ENCODE peak calls at places on chromosome 10, in six cellular contexts. One of them, this sample, is unnamed.

GRCh38 chr10:108868881-108869280 is 1054.4 kb downstream of the XPNPEP1 start:
- DNase-seq in activated T-helper 9 cell treated with anti-CD3 and anti-CD28 coated beads, Interleukin-2, amount 50 U/mL, for 16 hours: no peak
- DNase-seq in effector memory CD4-positive, alpha-beta T cell: no peak
- DNase-seq in Right ventricle myocardium inferior: no peak
- DNase-seq in C1 segment of cervical spinal cord: no peak
- DNase-seq in fibroblast of mammary gland: no peak
- DNase-seq in this sample: no peak

GRCh38 chr10:68074404-68074774 is 694 bp downstream of the HERC4 start:
- DNase-seq in C1 segment of cervical spinal cord: no peak
- DNase-seq in effector memory CD4-positive, alpha-beta T cell: no peak
- DNase-seq in fibroblast of mammary gland: no peak
- DNase-seq in activated T-helper 9 cell treated with anti-CD3 and anti-CD28 coated beads, Interleukin-2, amount 50 U/mL, for 16 hours: no peak
- DNase-seq in Right ventricle myocardium inferior: no peak
- DNase-seq in this sample: no peak

GRCh38 chr10:93223336-93223735 is 149.6 kb downstream of the CYP26A1 start:
- DNase-seq in activated T-helper 9 cell treated with anti-CD3 and anti-CD28 coated beads, Interleukin-2, amount 50 U/mL, for 16 hours: no peak
- DNase-seq in Right ventricle myocardium inferior: no peak
- DNase-seq in effector memory CD4-positive, alpha-beta T cell: no peak
- DNase-seq in C1 segment of cervical spinal cord: no peak
- DNase-seq in fibroblast of mammary gland: no peak
- DNase-seq in this sample: no peak

GRCh38 chr10:124476043-124476725 is 14.6 kb downstream of the LHPP start:
- DNase-seq in effector memory CD4-positive, alpha-beta T cell: no peak
- DNase-seq in Right ventricle myocardium inferior: no peak
- DNase-seq in activated T-helper 9 cell treated with anti-CD3 and anti-CD28 coated beads, Interleukin-2, amount 50 U/mL, for 16 hours: no peak
- DNase-seq in C1 segment of cervical spinal cord: no peak
- DNase-seq in fibroblast of mammary gland: no peak
- DNase-seq in this sample: no peak

GRCh38 chr10:18044976-18045720 is 93.4 kb downstream of the SLC39A12 start:
- DNase-seq in Right ventricle myocardium inferior: no peak
- DNase-seq in C1 segment of cervical spinal cord: no peak
- DNase-seq in fibroblast of mammary gland: peak; percentile 63
- DNase-seq in effector memory CD4-positive, alpha-beta T cell: no peak
- DNase-seq in activated T-helper 9 cell treated with anti-CD3 and anti-CD28 coated beads, Interleukin-2, amount 50 U/mL, for 16 hours: no peak
- DNase-seq in this sample: no peak

GRCh38 chr10:129472696-129473555 is 5.9 kb downstream of the MGMT start:
- DNase-seq in C1 segment of cervical spinal cord: no peak
- DNase-seq in fibroblast of mammary gland: no peak
- DNase-seq in Right ventricle myocardium inferior: no peak
- DNase-seq in effector memory CD4-positive, alpha-beta T cell: no peak
- DNase-seq in activated T-helper 9 cell treated with anti-CD3 and anti-CD28 coated beads, Interleukin-2, amount 50 U/mL, for 16 hours: no peak
- DNase-seq in this sample: no peak

GRCh38 chr10:35946556-35946955 is 304.5 kb upstream of the FZD8 start:
- DNase-seq in fibroblast of mammary gland: peak; percentile 25
- DNase-seq in C1 segment of cervical spinal cord: no peak
- DNase-seq in activated T-helper 9 cell treated with anti-CD3 and anti-CD28 coated beads, Interleukin-2, amount 50 U/mL, for 16 hours: no peak
- DNase-seq in Right ventricle myocardium inferior: no peak
- DNase-seq in effector memory CD4-positive, alpha-beta T cell: no peak
- DNase-seq in this sample: no peak

GRCh38 chr10:119401671-119402395 is 140.7 kb downstream of the RGS10 start:
- DNase-seq in C1 segment of cervical spinal cord: no peak
- DNase-seq in activated T-helper 9 cell treated with anti-CD3 and anti-CD28 coated beads, Interleukin-2, amount 50 U/mL, for 16 hours: no peak
- DNase-seq in Right ventricle myocardium inferior: peak; percentile 80
- DNase-seq in effector memory CD4-positive, alpha-beta T cell: no peak
- DNase-seq in fibroblast of mammary gland: peak; percentile 100
- DNase-seq in this sample: no peak

GRCh38 chr10:369441-370221 is 234.4 kb downstream of the ZMYND11 start:
- DNase-seq in activated T-helper 9 cell treated with anti-CD3 and anti-CD28 coated beads, Interleukin-2, amount 50 U/mL, for 16 hours: no peak
- DNase-seq in Right ventricle myocardium inferior: no peak
- DNase-seq in effector memory CD4-positive, alpha-beta T cell: no peak
- DNase-seq in fibroblast of mammary gland: peak; percentile 64
- DNase-seq in C1 segment of cervical spinal cord: no peak
- DNase-seq in this sample: no peak

GRCh38 chr10:121928528-121928884 is 675 bp upstream of the ATE1 start:
- DNase-seq in effector memory CD4-positive, alpha-beta T cell: no peak
- DNase-seq in activated T-helper 9 cell treated with anti-CD3 and anti-CD28 coated beads, Interleukin-2, amount 50 U/mL, for 16 hours: no peak
- DNase-seq in C1 segment of cervical spinal cord: no peak
- DNase-seq in fibroblast of mammary gland: peak; percentile 33
- DNase-seq in Right ventricle myocardium inferior: no peak
- DNase-seq in this sample: no peak

GRCh38 chr10:3397846-3398245 is 225.3 kb upstream of the PITRM1 start:
- DNase-seq in C1 segment of cervical spinal cord: no peak
- DNase-seq in effector memory CD4-positive, alpha-beta T cell: no peak
- DNase-seq in fibroblast of mammary gland: no peak
- DNase-seq in activated T-helper 9 cell treated with anti-CD3 and anti-CD28 coated beads, Interleukin-2, amount 50 U/mL, for 16 hours: no peak
- DNase-seq in Right ventricle myocardium inferior: no peak
- DNase-seq in this sample: no peak

GRCh38 chr10:122327237-122328206 is 47.0 kb upstream of the PLEKHA1 start:
- DNase-seq in effector memory CD4-positive, alpha-beta T cell: no peak
- DNase-seq in Right ventricle myocardium inferior: no peak
- DNase-seq in C1 segment of cervical spinal cord: no peak
- DNase-seq in activated T-helper 9 cell treated with anti-CD3 and anti-CD28 coated beads, Interleukin-2, amount 50 U/mL, for 16 hours: no peak
- DNase-seq in fibroblast of mammary gland: no peak
- DNase-seq in this sample: no peak

GRCh38 chr10:48324580-48324979 is 18.1 kb downstream of the MAPK8 start:
- DNase-seq in effector memory CD4-positive, alpha-beta T cell: no peak
- DNase-seq in fibroblast of mammary gland: no peak
- DNase-seq in Right ventricle myocardium inferior: no peak
- DNase-seq in activated T-helper 9 cell treated with anti-CD3 and anti-CD28 coated beads, Interleukin-2, amount 50 U/mL, for 16 hours: no peak
- DNase-seq in C1 segment of cervical spinal cord: no peak
- DNase-seq in this sample: no peak

GRCh38 chr10:114541081-114541833 is 116.8 kb downstream of the ABLIM1 start:
- DNase-seq in effector memory CD4-positive, alpha-beta T cell: peak; percentile 74
- DNase-seq in C1 segment of cervical spinal cord: no peak
- DNase-seq in fibroblast of mammary gland: peak; percentile 96
- DNase-seq in Right ventricle myocardium inferior: peak; percentile 82
- DNase-seq in activated T-helper 9 cell treated with anti-CD3 and anti-CD28 coated beads, Interleukin-2, amount 50 U/mL, for 16 hours: peak; percentile 47
- DNase-seq in this sample: no peak

GRCh38 chr10:78981257-78981969 is 87.4 kb upstream of the ZMIZ1 start:
- DNase-seq in fibroblast of mammary gland: no peak
- DNase-seq in activated T-helper 9 cell treated with anti-CD3 and anti-CD28 coated beads, Interleukin-2, amount 50 U/mL, for 16 hours: no peak
- DNase-seq in C1 segment of cervical spinal cord: no peak
- DNase-seq in effector memory CD4-positive, alpha-beta T cell: no peak
- DNase-seq in Right ventricle myocardium inferior: no peak
- DNase-seq in this sample: no peak

GRCh38 chr10:132481690-132482089 is 55.9 kb upstream of the INPP5A start:
- DNase-seq in C1 segment of cervical spinal cord: no peak
- DNase-seq in activated T-helper 9 cell treated with anti-CD3 and anti-CD28 coated beads, Interleukin-2, amount 50 U/mL, for 16 hours: no peak
- DNase-seq in Right ventricle myocardium inferior: peak; percentile 13
- DNase-seq in fibroblast of mammary gland: no peak
- DNase-seq in effector memory CD4-positive, alpha-beta T cell: no peak
- DNase-seq in this sample: no peak

GRCh38 chr10:60877777-60878120 is 66.2 kb downstream of the RHOBTB1 start:
- DNase-seq in C1 segment of cervical spinal cord: no peak
- DNase-seq in effector memory CD4-positive, alpha-beta T cell: no peak
- DNase-seq in activated T-helper 9 cell treated with anti-CD3 and anti-CD28 coated beads, Interleukin-2, amount 50 U/mL, for 16 hours: no peak
- DNase-seq in Right ventricle myocardium inferior: no peak
- DNase-seq in fibroblast of mammary gland: no peak
- DNase-seq in this sample: no peak

GRCh38 chr10:73459683-73460314 is 26.4 kb upstream of the MSS51 start:
- DNase-seq in activated T-helper 9 cell treated with anti-CD3 and anti-CD28 coated beads, Interleukin-2, amount 50 U/mL, for 16 hours: no peak
- DNase-seq in fibroblast of mammary gland: no peak
- DNase-seq in Right ventricle myocardium inferior: no peak
- DNase-seq in C1 segment of cervical spinal cord: no peak
- DNase-seq in effector memory CD4-positive, alpha-beta T cell: no peak
- DNase-seq in this sample: no peak

GRCh38 chr10:96442017-96442643 is 71.6 kb downstream of the TLL2 start:
- DNase-seq in Right ventricle myocardium inferior: no peak
- DNase-seq in fibroblast of mammary gland: no peak
- DNase-seq in activated T-helper 9 cell treated with anti-CD3 and anti-CD28 coated beads, Interleukin-2, amount 50 U/mL, for 16 hours: no peak
- DNase-seq in effector memory CD4-positive, alpha-beta T cell: no peak
- DNase-seq in C1 segment of cervical spinal cord: no peak
- DNase-seq in this sample: no peak

GRCh38 chr10:17349717-17350116 is 104.7 kb downstream of the ST8SIA6 start:
- DNase-seq in fibroblast of mammary gland: peak; percentile 10
- DNase-seq in activated T-helper 9 cell treated with anti-CD3 and anti-CD28 coated beads, Interleukin-2, amount 50 U/mL, for 16 hours: no peak
- DNase-seq in C1 segment of cervical spinal cord: no peak
- DNase-seq in Right ventricle myocardium inferior: no peak
- DNase-seq in effector memory CD4-positive, alpha-beta T cell: no peak
- DNase-seq in this sample: no peak

GRCh38 chr10:12508165-12508564 is 158.8 kb downstream of the CAMK1D start:
- DNase-seq in Right ventricle myocardium inferior: no peak
- DNase-seq in fibroblast of mammary gland: no peak
- DNase-seq in C1 segment of cervical spinal cord: no peak
- DNase-seq in effector memory CD4-positive, alpha-beta T cell: no peak
- DNase-seq in activated T-helper 9 cell treated with anti-CD3 and anti-CD28 coated beads, Interleukin-2, amount 50 U/mL, for 16 hours: no peak
- DNase-seq in this sample: no peak

GRCh38 chr10:130686680-130687300 is 550.6 kb downstream of the GLRX3 start:
- DNase-seq in C1 segment of cervical spinal cord: no peak
- DNase-seq in fibroblast of mammary gland: no peak
- DNase-seq in Right ventricle myocardium inferior: no peak
- DNase-seq in effector memory CD4-positive, alpha-beta T cell: no peak
- DNase-seq in activated T-helper 9 cell treated with anti-CD3 and anti-CD28 coated beads, Interleukin-2, amount 50 U/mL, for 16 hours: no peak
- DNase-seq in this sample: no peak

GRCh38 chr10:133454204-133454893 is 604 bp downstream of the SCART1 start:
- DNase-seq in C1 segment of cervical spinal cord: no peak
- DNase-seq in Right ventricle myocardium inferior: peak; percentile 33
- DNase-seq in effector memory CD4-positive, alpha-beta T cell: no peak
- DNase-seq in fibroblast of mammary gland: no peak
- DNase-seq in activated T-helper 9 cell treated with anti-CD3 and anti-CD28 coated beads, Interleukin-2, amount 50 U/mL, for 16 hours: no peak
- DNase-seq in this sample: no peak

GRCh38 chr10:125102821-125103220 is 57.5 kb downstream of the CTBP2 start:
- DNase-seq in fibroblast of mammary gland: no peak
- DNase-seq in activated T-helper 9 cell treated with anti-CD3 and anti-CD28 coated beads, Interleukin-2, amount 50 U/mL, for 16 hours: no peak
- DNase-seq in C1 segment of cervical spinal cord: no peak
- DNase-seq in effector memory CD4-positive, alpha-beta T cell: no peak
- DNase-seq in Right ventricle myocardium inferior: no peak
- DNase-seq in this sample: no peak

GRCh38 chr10:6678211-6678803 is 98.2 kb upstream of the PRKCQ start:
- DNase-seq in Right ventricle myocardium inferior: no peak
- DNase-seq in effector memory CD4-positive, alpha-beta T cell: peak; percentile 26
- DNase-seq in C1 segment of cervical spinal cord: no peak
- DNase-seq in activated T-helper 9 cell treated with anti-CD3 and anti-CD28 coated beads, Interleukin-2, amount 50 U/mL, for 16 hours: peak; percentile 40
- DNase-seq in fibroblast of mammary gland: peak; percentile 54
- DNase-seq in this sample: peak; percentile 6

GRCh38 chr10:81873932-81874816 is 820 bp upstream of the NRG3 start:
- DNase-seq in fibroblast of mammary gland: peak; percentile 2
- DNase-seq in effector memory CD4-positive, alpha-beta T cell: no peak
- DNase-seq in Right ventricle myocardium inferior: no peak
- DNase-seq in C1 segment of cervical spinal cord: no peak
- DNase-seq in activated T-helper 9 cell treated with anti-CD3 and anti-CD28 coated beads, Interleukin-2, amount 50 U/mL, for 16 hours: no peak
- DNase-seq in this sample: no peak

GRCh38 chr10:44045020-44045419 is 339.9 kb downstream of the CXCL12 start:
- DNase-seq in fibroblast of mammary gland: no peak
- DNase-seq in C1 segment of cervical spinal cord: no peak
- DNase-seq in Right ventricle myocardium inferior: no peak
- DNase-seq in activated T-helper 9 cell treated with anti-CD3 and anti-CD28 coated beads, Interleukin-2, amount 50 U/mL, for 16 hours: no peak
- DNase-seq in effector memory CD4-positive, alpha-beta T cell: no peak
- DNase-seq in this sample: no peak

This sample was measured in epithelial cell of proximal tubule.